ENCODE peak calls at places on chromosome 12, in five cellular contexts. One of them, this sample, is unnamed.

GRCh38 chr12:92482599-92482998 is 220.2 kb upstream of the PLEKHG7 start:
- DNase-seq in psoas muscle: no peak
- DNase-seq in ELF-1: no peak
- DNase-seq in NCI-H146: no peak
- DNase-seq in GM12865: no peak
- DNase-seq in this sample: no peak

GRCh38 chr12:107404981-107405380 is 280.6 kb upstream of the PWP1 start:
- DNase-seq in psoas muscle: no peak
- DNase-seq in ELF-1: peak
- DNase-seq in NCI-H146: peak
- DNase-seq in GM12865: peak
- DNase-seq in this sample: no peak

GRCh38 chr12:110957652-110958051 is 37.3 kb upstream of the MYL2 start:
- DNase-seq in psoas muscle: no peak
- DNase-seq in ELF-1: no peak
- DNase-seq in NCI-H146: no peak
- DNase-seq in GM12865: no peak
- DNase-seq in this sample: no peak

GRCh38 chr12:76183459-76184186 is 99.1 kb upstream of the NAP1L1 start:
- DNase-seq in psoas muscle: peak
- DNase-seq in ELF-1: no peak
- DNase-seq in NCI-H146: no peak
- DNase-seq in GM12865: peak
- DNase-seq in this sample: no peak

GRCh38 chr12:25121916-25122315 is 73.0 kb downstream of the DNAI7 start:
- DNase-seq in psoas muscle: no peak
- DNase-seq in ELF-1: no peak
- DNase-seq in NCI-H146: no peak
- DNase-seq in GM12865: no peak
- DNase-seq in this sample: no peak

GRCh38 chr12:18969512-18969911 is 160.0 kb upstream of the PLEKHA5 start:
- DNase-seq in psoas muscle: no peak
- DNase-seq in ELF-1: no peak
- DNase-seq in NCI-H146: no peak
- DNase-seq in GM12865: no peak
- DNase-seq in this sample: no peak

GRCh38 chr12:12947902-12948301 is 4.1 kb downstream of the GPRC5D start:
- DNase-seq in psoas muscle: no peak
- DNase-seq in ELF-1: no peak
- DNase-seq in NCI-H146: no peak
- DNase-seq in GM12865: no peak
- DNase-seq in this sample: no peak

GRCh38 chr12:16881986-16882385 is 276.0 kb upstream of the LMO3 start:
- DNase-seq in psoas muscle: no peak
- DNase-seq in ELF-1: no peak
- DNase-seq in NCI-H146: peak
- DNase-seq in GM12865: no peak
- DNase-seq in this sample: no peak

GRCh38 chr12:27772328-27773049 is 7.5 kb upstream of the KLHL42 start:
- DNase-seq in psoas muscle: no peak
- DNase-seq in ELF-1: no peak
- DNase-seq in NCI-H146: no peak
- DNase-seq in GM12865: no peak
- DNase-seq in this sample: no peak

GRCh38 chr12:5276327-5276880 is 155.5 kb upstream of the NTF3 start:
- DNase-seq in psoas muscle: no peak
- DNase-seq in ELF-1: peak
- DNase-seq in NCI-H146: peak
- DNase-seq in GM12865: no peak
- DNase-seq in this sample: no peak

GRCh38 chr12:65536876-65537661 is 258.6 kb downstream of the MSRB3 start:
- DNase-seq in psoas muscle: no peak
- DNase-seq in ELF-1: peak
- DNase-seq in NCI-H146: no peak
- DNase-seq in GM12865: peak
- DNase-seq in this sample: no peak

GRCh38 chr12:89353188-89353822 is 1.0 kb upstream of the DUSP6 start:
- DNase-seq in psoas muscle: peak
- DNase-seq in ELF-1: peak
- DNase-seq in NCI-H146: peak
- DNase-seq in GM12865: peak
- DNase-seq in this sample: peak

GRCh38 chr12:64781374-64782029 is 22.3 kb upstream of the GNS start:
- DNase-seq in psoas muscle: no peak
- DNase-seq in ELF-1: peak
- DNase-seq in NCI-H146: peak
- DNase-seq in GM12865: no peak
- DNase-seq in this sample: no peak

GRCh38 chr12:119036878-119037493 is 55.6 kb downstream of the SRRM4 start:
- DNase-seq in psoas muscle: no peak
- DNase-seq in ELF-1: peak
- DNase-seq in NCI-H146: peak
- DNase-seq in GM12865: peak
- DNase-seq in this sample: no peak

GRCh38 chr12:49345048-49345839 is 1.4 kb upstream of the DNAJC22 start:
- DNase-seq in psoas muscle: no peak
- DNase-seq in ELF-1: no peak
- DNase-seq in NCI-H146: peak
- DNase-seq in GM12865: peak
- DNase-seq in this sample: no peak

GRCh38 chr12:102406033-102406584 is 74.3 kb downstream of the IGF1 start:
- DNase-seq in psoas muscle: no peak
- DNase-seq in ELF-1: no peak
- DNase-seq in NCI-H146: peak
- DNase-seq in GM12865: peak
- DNase-seq in this sample: peak

GRCh38 chr12:12379831-12380730 is 23.2 kb downstream of the BORCS5 start:
- DNase-seq in psoas muscle: no peak
- DNase-seq in ELF-1: no peak
- DNase-seq in NCI-H146: no peak
- DNase-seq in GM12865: peak
- DNase-seq in this sample: no peak

GRCh38 chr12:53968214-53969127 is 4.5 kb upstream of the HOXC11 start:
- DNase-seq in psoas muscle: no peak
- DNase-seq in ELF-1: no peak
- DNase-seq in NCI-H146: no peak
- DNase-seq in GM12865: no peak
- DNase-seq in this sample: no peak

GRCh38 chr12:53327435-53328042 is 6.1 kb upstream of the AAAS start:
- DNase-seq in psoas muscle: no peak
- DNase-seq in ELF-1: no peak
- DNase-seq in NCI-H146: no peak
- DNase-seq in GM12865: no peak
- DNase-seq in this sample: no peak

GRCh38 chr12:116959845-116960514 is 49.2 kb downstream of the FBXW8 start:
- DNase-seq in psoas muscle: no peak
- DNase-seq in ELF-1: no peak
- DNase-seq in NCI-H146: no peak
- DNase-seq in GM12865: peak
- DNase-seq in this sample: no peak

GRCh38 chr12:116818341-116818856 is 62.8 kb downstream of the HRK start:
- DNase-seq in psoas muscle: no peak
- DNase-seq in ELF-1: peak
- DNase-seq in NCI-H146: no peak
- DNase-seq in GM12865: peak
- DNase-seq in this sample: no peak

GRCh38 chr12:30885321-30885720 is 41.2 kb upstream of the TSPAN11 start:
- DNase-seq in psoas muscle: no peak
- DNase-seq in ELF-1: no peak
- DNase-seq in NCI-H146: no peak
- DNase-seq in GM12865: no peak
- DNase-seq in this sample: no peak

GRCh38 chr12:92912052-92912451 is 17.0 kb downstream of the EEA1 start:
- DNase-seq in psoas muscle: no peak
- DNase-seq in ELF-1: no peak
- DNase-seq in NCI-H146: no peak
- DNase-seq in GM12865: no peak
- DNase-seq in this sample: no peak